ENCODE peak calls at places on chromosomes 3 and 15, in six cellular contexts. One of them, this sample, is unnamed.
A peak's percentile ranks its signal among the peaks of the same experiment; 100 is the strongest.

GRCh38 chr3:133540896-133541674 is 32.4 kb upstream of the CDV3 start:
- DNase-seq in body of pancreas: peak; percentile 52
- DNase-seq in CD8-positive, alpha-beta T cell: no peak
- DNase-seq in RWPE2: no peak
- DNase-seq in cardiac muscle cell: peak; percentile 59
- DNase-seq in neuronal stem cell: no peak
- DNase-seq in this sample: no peak

GRCh38 chr3:27089063-27089462 is 280.1 kb downstream of the NEK10 start:
- DNase-seq in RWPE2: no peak
- DNase-seq in cardiac muscle cell: peak; percentile 22
- DNase-seq in CD8-positive, alpha-beta T cell: no peak
- DNase-seq in neuronal stem cell: no peak
- DNase-seq in body of pancreas: no peak
- DNase-seq in this sample: no peak

GRCh38 chr3:27311400-27311799 is 57.8 kb downstream of the NEK10 start:
- DNase-seq in body of pancreas: no peak
- DNase-seq in RWPE2: peak; percentile 69
- DNase-seq in cardiac muscle cell: peak; percentile 54
- DNase-seq in CD8-positive, alpha-beta T cell: no peak
- DNase-seq in neuronal stem cell: no peak
- DNase-seq in this sample: no peak

GRCh38 chr15:32029862-32030781 is at the start of gene CHRNA7:
- DNase-seq in RWPE2: peak; percentile 73
- DNase-seq in CD8-positive, alpha-beta T cell: no peak
- DNase-seq in neuronal stem cell: peak; percentile 71
- DNase-seq in body of pancreas: peak; percentile 83
- DNase-seq in cardiac muscle cell: peak; percentile 43
- DNase-seq in this sample: no peak

GRCh38 chr15:70580286-70580685 is 183.1 kb downstream of the UACA start:
- DNase-seq in neuronal stem cell: no peak
- DNase-seq in cardiac muscle cell: no peak
- DNase-seq in body of pancreas: no peak
- DNase-seq in RWPE2: no peak
- DNase-seq in CD8-positive, alpha-beta T cell: no peak
- DNase-seq in this sample: no peak

GRCh38 chr15:65870889-65871533 is 1.7 kb downstream of the RAB11A start:
- DNase-seq in RWPE2: no peak
- DNase-seq in body of pancreas: no peak
- DNase-seq in CD8-positive, alpha-beta T cell: no peak
- DNase-seq in cardiac muscle cell: peak; percentile 85
- DNase-seq in neuronal stem cell: no peak
- DNase-seq in this sample: no peak

GRCh38 chr15:37586976-37587375 is 347.5 kb upstream of the TMCO5A start:
- DNase-seq in RWPE2: no peak
- DNase-seq in body of pancreas: no peak
- DNase-seq in cardiac muscle cell: peak; percentile 68
- DNase-seq in CD8-positive, alpha-beta T cell: no peak
- DNase-seq in neuronal stem cell: no peak
- DNase-seq in this sample: no peak

GRCh38 chr15:68586274-68586961 is 7.6 kb downstream of the CORO2B start:
- DNase-seq in body of pancreas: peak; percentile 7
- DNase-seq in CD8-positive, alpha-beta T cell: no peak
- DNase-seq in neuronal stem cell: no peak
- DNase-seq in RWPE2: no peak
- DNase-seq in cardiac muscle cell: peak; percentile 25
- DNase-seq in this sample: no peak

GRCh38 chr3:29822051-29822450 is 541.2 kb downstream of the RBMS3 start:
- DNase-seq in neuronal stem cell: no peak
- DNase-seq in body of pancreas: no peak
- DNase-seq in CD8-positive, alpha-beta T cell: no peak
- DNase-seq in cardiac muscle cell: no peak
- DNase-seq in RWPE2: no peak
- DNase-seq in this sample: no peak

GRCh38 chr3:59248976-59249375 is 199.2 kb upstream of the CFAP20DC start:
- DNase-seq in RWPE2: no peak
- DNase-seq in CD8-positive, alpha-beta T cell: no peak
- DNase-seq in body of pancreas: no peak
- DNase-seq in cardiac muscle cell: no peak
- DNase-seq in neuronal stem cell: no peak
- DNase-seq in this sample: no peak

GRCh38 chr3:151837057-151837456 is 23.1 kb downstream of the AADAC start:
- DNase-seq in neuronal stem cell: peak; percentile 27
- DNase-seq in RWPE2: no peak
- DNase-seq in cardiac muscle cell: peak; percentile 65
- DNase-seq in CD8-positive, alpha-beta T cell: no peak
- DNase-seq in body of pancreas: peak; percentile 54
- DNase-seq in this sample: no peak

GRCh38 chr15:32641517-32642059 is at the start of gene SCG5:
- DNase-seq in cardiac muscle cell: peak; percentile 69
- DNase-seq in body of pancreas: peak; percentile 57
- DNase-seq in neuronal stem cell: peak; percentile 48
- DNase-seq in CD8-positive, alpha-beta T cell: no peak
- DNase-seq in RWPE2: peak; percentile 80
- DNase-seq in this sample: no peak

GRCh38 chr3:72820405-72820804 is 27.8 kb downstream of the SHQ1 start:
- DNase-seq in RWPE2: no peak
- DNase-seq in cardiac muscle cell: peak; percentile 81
- DNase-seq in neuronal stem cell: no peak
- DNase-seq in body of pancreas: peak; percentile 78
- DNase-seq in CD8-positive, alpha-beta T cell: no peak
- DNase-seq in this sample: no peak

GRCh38 chr15:48616216-48616615 is 29.3 kb downstream of the FBN1 start:
- DNase-seq in cardiac muscle cell: peak; percentile 46
- DNase-seq in body of pancreas: no peak
- DNase-seq in CD8-positive, alpha-beta T cell: no peak
- DNase-seq in neuronal stem cell: no peak
- DNase-seq in RWPE2: no peak
- DNase-seq in this sample: no peak

GRCh38 chr3:39637807-39638206 is 170.3 kb downstream of the MOBP start:
- DNase-seq in RWPE2: no peak
- DNase-seq in cardiac muscle cell: peak; percentile 32
- DNase-seq in neuronal stem cell: no peak
- DNase-seq in body of pancreas: no peak
- DNase-seq in CD8-positive, alpha-beta T cell: no peak
- DNase-seq in this sample: no peak

GRCh38 chr3:40451551-40451950 is 5.6 kb upstream of the RPL14 start:
- DNase-seq in RWPE2: no peak
- DNase-seq in CD8-positive, alpha-beta T cell: no peak
- DNase-seq in body of pancreas: no peak
- DNase-seq in cardiac muscle cell: no peak
- DNase-seq in neuronal stem cell: no peak
- DNase-seq in this sample: no peak

GRCh38 chr15:77568014-77568959 is 64.4 kb downstream of the LINGO1 start:
- DNase-seq in cardiac muscle cell: peak; percentile 32
- DNase-seq in neuronal stem cell: no peak
- DNase-seq in body of pancreas: no peak
- DNase-seq in RWPE2: no peak
- DNase-seq in CD8-positive, alpha-beta T cell: no peak
- DNase-seq in this sample: no peak

GRCh38 chr3:49461443-49462171 is 8.5 kb upstream of the DAG1 start:
- DNase-seq in cardiac muscle cell: peak; percentile 50
- DNase-seq in neuronal stem cell: no peak
- DNase-seq in CD8-positive, alpha-beta T cell: no peak
- DNase-seq in body of pancreas: peak; percentile 64
- DNase-seq in RWPE2: no peak
- DNase-seq in this sample: no peak

GRCh38 chr3:61563614-61564404 is 2.4 kb downstream of the PTPRG start:
- DNase-seq in cardiac muscle cell: no peak
- DNase-seq in CD8-positive, alpha-beta T cell: no peak
- DNase-seq in RWPE2: no peak
- DNase-seq in neuronal stem cell: no peak
- DNase-seq in body of pancreas: no peak
- DNase-seq in this sample: no peak

GRCh38 chr3:9398715-9399708 is 1.6 kb downstream of the SETD5 start:
- DNase-seq in body of pancreas: peak; percentile 40
- DNase-seq in CD8-positive, alpha-beta T cell: no peak
- DNase-seq in neuronal stem cell: no peak
- DNase-seq in RWPE2: no peak
- DNase-seq in cardiac muscle cell: peak; percentile 51
- DNase-seq in this sample: peak; percentile 24

GRCh38 chr3:12730511-12731234 is 28.4 kb downstream of the TMEM40 start:
- DNase-seq in neuronal stem cell: no peak
- DNase-seq in body of pancreas: no peak
- DNase-seq in cardiac muscle cell: no peak
- DNase-seq in CD8-positive, alpha-beta T cell: no peak
- DNase-seq in RWPE2: no peak
- DNase-seq in this sample: no peak

GRCh38 chr3:45204136-45204535 is 22.0 kb downstream of the TMEM158 start:
- DNase-seq in cardiac muscle cell: peak; percentile 82
- DNase-seq in RWPE2: no peak
- DNase-seq in body of pancreas: no peak
- DNase-seq in neuronal stem cell: no peak
- DNase-seq in CD8-positive, alpha-beta T cell: no peak
- DNase-seq in this sample: no peak

GRCh38 chr15:92305342-92305741 is 88.3 kb upstream of the ST8SIA2 start:
- DNase-seq in cardiac muscle cell: no peak
- DNase-seq in neuronal stem cell: no peak
- DNase-seq in body of pancreas: no peak
- DNase-seq in RWPE2: no peak
- DNase-seq in CD8-positive, alpha-beta T cell: no peak
- DNase-seq in this sample: no peak

GRCh38 chr15:90174140-90174891 is 26.8 kb upstream of the SEMA4B start:
- DNase-seq in neuronal stem cell: no peak
- DNase-seq in body of pancreas: peak; percentile 92
- DNase-seq in CD8-positive, alpha-beta T cell: no peak
- DNase-seq in cardiac muscle cell: peak; percentile 70
- DNase-seq in RWPE2: no peak
- DNase-seq in this sample: no peak

GRCh38 chr3:170259853-170260386 is 37.7 kb downstream of the PRKCI start:
- DNase-seq in body of pancreas: no peak
- DNase-seq in cardiac muscle cell: peak; percentile 8
- DNase-seq in neuronal stem cell: no peak
- DNase-seq in RWPE2: no peak
- DNase-seq in CD8-positive, alpha-beta T cell: no peak
- DNase-seq in this sample: no peak

GRCh38 chr3:170257145-170257544 is 34.9 kb downstream of the PRKCI start:
- DNase-seq in body of pancreas: no peak
- DNase-seq in CD8-positive, alpha-beta T cell: no peak
- DNase-seq in cardiac muscle cell: no peak
- DNase-seq in RWPE2: no peak
- DNase-seq in neuronal stem cell: no peak
- DNase-seq in this sample: no peak

GRCh38 chr3:170256597-170256996 is 34.4 kb downstream of the PRKCI start:
- DNase-seq in neuronal stem cell: no peak
- DNase-seq in RWPE2: no peak
- DNase-seq in CD8-positive, alpha-beta T cell: no peak
- DNase-seq in cardiac muscle cell: no peak
- DNase-seq in body of pancreas: no peak
- DNase-seq in this sample: no peak

GRCh38 chr3:170258105-170258487 is 35.9 kb downstream of the PRKCI start:
- DNase-seq in cardiac muscle cell: no peak
- DNase-seq in body of pancreas: no peak
- DNase-seq in neuronal stem cell: no peak
- DNase-seq in RWPE2: no peak
- DNase-seq in CD8-positive, alpha-beta T cell: no peak
- DNase-seq in this sample: no peak
- H3K4me3 ChIP-seq in cardiac muscle cell: no peak overlapping the region
- H3K4me3 ChIP-seq in body of pancreas: no peak overlapping the region
- H3K4me3 ChIP-seq in neuronal stem cell: no peak overlapping the region
- H3K4me3 ChIP-seq in RWPE2: no peak overlapping the region
- H3K4me3 ChIP-seq in CD8-positive, alpha-beta T cell: no peak overlapping the region
- H3K4me3 ChIP-seq in this sample: no peak overlapping the region

GRCh38 chr3:22296641-22297040 is 545.6 kb upstream of the ZNF385D start:
- DNase-seq in body of pancreas: no peak
- DNase-seq in RWPE2: no peak
- DNase-seq in CD8-positive, alpha-beta T cell: no peak
- DNase-seq in neuronal stem cell: no peak
- DNase-seq in cardiac muscle cell: peak; percentile 61
- DNase-seq in this sample: no peak
- H3K27ac ChIP-seq in body of pancreas: no peak overlapping the region
- H3K27ac ChIP-seq in RWPE2: no peak overlapping the region
- H3K27ac ChIP-seq in CD8-positive, alpha-beta T cell: no peak overlapping the region
- H3K27ac ChIP-seq in neuronal stem cell: no peak overlapping the region
- H3K27ac ChIP-seq in cardiac muscle cell: no peak overlapping the region
- H3K27ac ChIP-seq in this sample: no peak overlapping the region

DNA sequence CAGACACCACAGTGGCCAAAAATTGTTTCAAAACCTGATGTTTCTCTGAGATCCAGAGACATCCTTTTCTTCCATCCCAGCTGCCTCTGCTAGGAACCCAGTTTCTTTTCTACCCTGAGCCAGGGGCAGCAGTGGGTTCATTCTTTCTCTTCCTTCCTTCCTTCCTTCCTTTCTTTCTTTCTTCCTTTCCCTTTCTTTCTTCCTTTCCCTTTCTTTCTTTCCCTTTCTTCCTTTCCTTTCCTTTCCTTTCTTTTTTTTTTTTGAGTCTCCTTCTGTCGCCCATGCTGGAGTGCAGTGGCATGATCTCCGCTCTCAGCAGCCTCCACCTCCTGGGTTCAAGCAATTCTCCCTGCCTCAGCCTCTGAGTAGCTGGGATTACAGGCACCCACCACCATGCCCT is 30.7 kb upstream of the COPG1 start:
- DNase-seq in cardiac muscle cell: no peak
- DNase-seq in body of pancreas: no peak
- DNase-seq in neuronal stem cell: no peak
- DNase-seq in CD8-positive, alpha-beta T cell: no peak
- DNase-seq in RWPE2: no peak
- DNase-seq in this sample: no peak
- H3K4me3 ChIP-seq in cardiac muscle cell: no peak overlapping the region
- H3K4me3 ChIP-seq in body of pancreas: no peak overlapping the region
- H3K4me3 ChIP-seq in neuronal stem cell: no peak overlapping the region
- H3K4me3 ChIP-seq in CD8-positive, alpha-beta T cell: no peak overlapping the region
- H3K4me3 ChIP-seq in RWPE2: no peak overlapping the region
- H3K4me3 ChIP-seq in this sample: no peak overlapping the region

DNA sequence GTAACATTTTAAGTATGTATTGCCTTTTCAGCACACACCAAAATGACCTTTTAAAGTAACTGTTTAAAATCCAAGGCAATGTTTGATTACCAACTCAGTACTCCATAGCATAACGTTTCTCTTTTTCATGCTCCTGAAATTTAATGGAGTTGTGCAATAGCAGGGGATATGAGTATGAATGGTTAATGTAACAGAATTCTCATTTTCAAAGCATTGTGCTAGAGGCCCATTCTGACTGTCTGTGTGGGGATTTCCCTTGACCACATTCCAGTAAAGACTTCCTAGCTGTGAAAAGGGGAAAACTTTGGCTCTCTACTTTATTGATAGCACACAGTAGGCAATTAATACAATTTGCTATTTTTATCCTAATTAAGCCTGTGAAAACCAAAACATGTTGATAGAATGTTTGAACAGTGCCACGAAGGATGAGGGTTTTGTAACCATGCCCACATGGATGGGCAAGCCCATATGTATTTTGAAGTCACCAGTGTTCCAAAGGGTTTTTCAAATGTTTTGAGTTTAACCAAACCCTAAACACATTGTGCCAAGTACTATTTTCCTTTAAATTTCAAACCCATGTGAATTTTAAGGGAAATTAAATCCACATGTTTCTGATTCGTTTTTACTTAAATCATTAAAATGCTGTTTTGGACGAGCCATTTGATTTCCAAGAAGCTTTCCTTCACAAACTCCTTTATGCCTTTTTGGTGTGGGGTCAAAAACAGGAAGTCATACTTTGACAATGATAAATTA is 261.3 kb downstream of the SHOX2 start:
- DNase-seq in neuronal stem cell: no peak
- DNase-seq in RWPE2: no peak
- DNase-seq in CD8-positive, alpha-beta T cell: no peak
- DNase-seq in cardiac muscle cell: peak; percentile 44
- DNase-seq in body of pancreas: no peak
- DNase-seq in this sample: no peak
- H3K27ac ChIP-seq in neuronal stem cell: no peak overlapping the region
- H3K27ac ChIP-seq in RWPE2: no peak overlapping the region
- H3K27ac ChIP-seq in CD8-positive, alpha-beta T cell: no peak overlapping the region
- H3K27ac ChIP-seq in cardiac muscle cell: no peak overlapping the region
- H3K27ac ChIP-seq in body of pancreas: no peak overlapping the region
- H3K27ac ChIP-seq in this sample: no peak overlapping the region

This sample was measured in CD8-positive, alpha-beta memory T cell.